ENCODE peak calls at places on chromosome 9, in six cellular contexts. W is neural progenitor cell, V is uterus, R is stomach, P is heart left ventricle, X is tibial artery. F is an unnamed sample.

GRCh38 chr9:38641985-38642864 is 21.8 kb upstream of the ANKRD18A start:
- DNase-seq in W (peak), V (no peak), R (peak), P (no peak), X (no peak), F (no peak)

GRCh38 chr9:33125871-33126822 is 41.0 kb downstream of the B4GALT1 start:
- DNase-seq in W (no peak), V (no peak), R (no peak), P (peak), X (no peak), F (no peak)

GRCh38 chr9:3746296-3747275 is 220.8 kb upstream of the RFX3 start:
- DNase-seq in W (no peak), V (no peak), R (no peak), P (no peak), X (peak), F (no peak)

GRCh38 chr9:116156621-116157314 is 3.2 kb downstream of the PAPPA start:
- DNase-seq in W (peak), V (peak), R (peak), P (peak), X (peak), F (peak)

GRCh38 chr9:107438211-107439030 is 51.1 kb downstream of the KLF4 start:
- DNase-seq in W (peak), V (no peak), R (no peak), P (no peak), X (no peak), F (no peak)

GRCh38 chr9:129962889-129963703 is 79.9 kb downstream of the FNBP1 start:
- DNase-seq in W (peak), V (no peak), R (peak), P (peak), X (peak), F (peak)

GRCh38 chr9:21465859-21466518 is 16.1 kb downstream of the IFNE start:
- DNase-seq in W (peak), V (no peak), R (no peak), P (no peak), X (no peak), F (no peak)

GRCh38 chr9:95491543-95492330 is 25.0 kb downstream of the PTCH1 start:
- DNase-seq in W (no peak), V (no peak), R (no peak), P (no peak), X (no peak), F (no peak)

GRCh38 chr9:38229123-38229829 is 160.2 kb upstream of the SHB start:
- DNase-seq in W (peak), V (no peak), R (no peak), P (no peak), X (no peak), F (no peak)

GRCh38 chr9:73079326-73079725 is 72.3 kb upstream of the ANXA1 start:
- DNase-seq in W (no peak), V (no peak), R (no peak), P (no peak), X (no peak), F (no peak)

GRCh38 chr9:101462558-101462957 is 27.0 kb upstream of the ALDOB start:
- DNase-seq in W (peak), V (no peak), R (no peak), P (no peak), X (no peak), F (no peak)

GRCh38 chr9:124297553-124297905 is 39.8 kb downstream of the NEK6 start:
- DNase-seq in W (peak), V (peak), R (peak), P (peak), X (peak), F (no peak)

GRCh38 chr9:129761293-129761900 is 8.6 kb upstream of the PTGES start:
- DNase-seq in W (no peak), V (peak), R (peak), P (peak), X (no peak), F (no peak)

GRCh38 chr9:72477862-72478564 is 43.4 kb upstream of the TMC1 start:
- DNase-seq in W (no peak), V (no peak), R (peak), P (no peak), X (no peak), F (no peak)

GRCh38 chr9:14346826-14347407 is 33.0 kb upstream of the NFIB start:
- DNase-seq in W (peak), V (no peak), R (no peak), P (peak), X (peak), F (no peak)

GRCh38 chr9:109428854-109429253 is 69.3 kb downstream of the PTPN3 start:
- DNase-seq in W (no peak), V (no peak), R (no peak), P (peak), X (no peak), F (no peak)

GRCh38 chr9:104287255-104287872 is 193.3 kb downstream of the SMC2 start:
- DNase-seq in W (no peak), V (no peak), R (no peak), P (no peak), X (no peak), F (no peak)

GRCh38 chr9:4301302-4301701 is 1.4 kb upstream of the GLIS3 start:
- DNase-seq in W (no peak), V (no peak), R (no peak), P (no peak), X (no peak), F (no peak)

GRCh38 chr9:20292002-20292401 is 330.3 kb downstream of the MLLT3 start:
- DNase-seq in W (no peak), V (no peak), R (no peak), P (no peak), X (no peak), F (no peak)

GRCh38 chr9:91837982-91838731 is 111.9 kb downstream of the ROR2 start:
- DNase-seq in W (no peak), V (peak), R (peak), P (peak), X (peak), F (no peak)

GRCh38 chr9:109903515-109904138 is 123.6 kb downstream of the PALM2AKAP2 start:
- DNase-seq in W (peak), V (peak), R (peak), P (peak), X (peak), F (no peak)

GRCh38 chr9:14164908-14165307 is 149.0 kb downstream of the NFIB start:
- DNase-seq in W (no peak), V (no peak), R (no peak), P (no peak), X (no peak), F (no peak)

GRCh38 chr9:122991370-122991830 is 42.1 kb upstream of the GPR21 start:
- DNase-seq in W (peak), V (peak), R (no peak), P (no peak), X (no peak), F (no peak)

GRCh38 chr9:4421847-4422246 is 68.4 kb upstream of the SLC1A1 start:
- DNase-seq in W (no peak), V (no peak), R (no peak), P (no peak), X (no peak), F (no peak)

GRCh38 chr9:134708672-134709038 is 67.1 kb downstream of the COL5A1 start:
- DNase-seq in W (no peak), V (no peak), R (no peak), P (peak), X (no peak), F (no peak)

GRCh38 chr9:113649054-113649453 is 185.5 kb downstream of the RGS3 start:
- DNase-seq in W (no peak), V (no peak), R (no peak), P (peak), X (peak), F (no peak)

GRCh38 chr9:128104171-128104618 is 23.3 kb downstream of the PTGES2 start:
- DNase-seq in W (no peak), V (no peak), R (peak), P (peak), X (no peak), F (no peak)

DNA sequence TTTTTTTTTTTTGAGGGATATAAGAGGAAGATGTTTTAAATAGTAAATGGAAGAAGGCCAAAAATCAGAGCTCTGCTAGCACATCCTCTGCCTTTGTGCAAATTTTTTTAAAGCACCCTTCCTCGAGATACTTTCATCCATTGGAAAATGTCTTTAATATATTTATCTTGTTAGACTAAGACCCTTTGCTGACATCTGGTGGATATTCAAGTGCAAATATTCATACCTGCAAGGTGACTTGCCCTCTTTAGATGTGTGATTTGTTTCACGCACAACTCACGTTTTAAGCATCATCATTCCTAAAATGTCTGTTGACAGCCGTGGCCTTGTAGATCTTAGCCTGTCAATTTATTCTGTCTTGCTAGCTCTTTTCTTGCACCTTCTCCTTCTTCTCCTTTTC is 258.5 kb downstream of the AGTPBP1 start:
- DNase-seq in W (no peak), V (no peak), R (no peak), P (no peak), X (no peak), F (no peak)
- TF ChIP-seq CTCF in W (peak), V (no peak), R (no peak), P (peak), X (no peak), F (no peak)

DNA sequence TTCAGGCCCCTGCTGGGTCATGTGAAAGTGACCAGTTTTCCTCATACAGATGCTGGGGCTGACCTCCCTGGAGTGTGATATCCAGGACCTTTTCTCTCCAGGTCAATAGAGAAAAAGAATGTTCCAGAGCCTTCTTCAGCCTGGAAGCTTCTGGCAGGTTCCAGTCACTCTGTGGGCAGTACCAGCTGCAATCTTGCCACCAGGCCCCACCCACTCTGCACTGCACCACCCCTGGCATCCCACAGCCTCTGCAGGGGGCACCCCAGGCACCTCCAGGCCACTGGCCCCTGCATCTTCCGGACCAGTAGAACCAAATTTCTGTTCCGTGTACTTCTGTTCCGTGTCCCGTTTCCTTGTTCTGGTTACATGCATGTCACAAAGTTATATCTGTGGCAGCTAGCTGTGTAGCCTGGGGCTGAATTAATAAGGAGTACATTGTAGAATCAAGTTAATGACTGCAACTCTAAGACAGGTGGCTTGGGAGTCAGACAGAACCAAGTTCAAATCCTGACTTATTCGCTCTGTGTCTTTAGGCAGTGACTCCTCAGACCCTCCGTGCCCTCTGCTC is 83.2 kb upstream of the ZBTB43 start:
- DNase-seq in W (no peak), V (no peak), R (no peak), P (no peak), X (no peak), F (no peak)
- H3K4me3 ChIP-seq in W (no peak), V (no peak), R (no peak), P (no peak), X (no peak), F (peak)

GRCh38 chr9:93994132-93994531 is 39.0 kb upstream of the BARX1 start:
- DNase-seq in W (no peak), V (no peak), R (no peak), P (no peak), X (no peak), F (no peak)

GRCh38 chr9:94002316-94003140 is 47.4 kb upstream of the BARX1 start:
- DNase-seq in W (peak), V (no peak), R (peak), P (no peak), X (no peak), F (no peak)

GRCh38 chr9:93992830-93993229 is 37.7 kb upstream of the BARX1 start:
- DNase-seq in W (no peak), V (no peak), R (no peak), P (no peak), X (no peak), F (no peak)

GRCh38 chr9:93996367-93996766 is 41.2 kb upstream of the BARX1 start:
- DNase-seq in W (no peak), V (no peak), R (no peak), P (no peak), X (no peak), F (no peak)

GRCh38 chr9:93996863-93997262 is 41.7 kb upstream of the BARX1 start:
- DNase-seq in W (peak), V (no peak), R (no peak), P (no peak), X (no peak), F (no peak)
- TF ChIP-seq CTCF in W (peak), V (no peak), R (no peak), P (no peak), X (no peak), F (no peak)

DNA sequence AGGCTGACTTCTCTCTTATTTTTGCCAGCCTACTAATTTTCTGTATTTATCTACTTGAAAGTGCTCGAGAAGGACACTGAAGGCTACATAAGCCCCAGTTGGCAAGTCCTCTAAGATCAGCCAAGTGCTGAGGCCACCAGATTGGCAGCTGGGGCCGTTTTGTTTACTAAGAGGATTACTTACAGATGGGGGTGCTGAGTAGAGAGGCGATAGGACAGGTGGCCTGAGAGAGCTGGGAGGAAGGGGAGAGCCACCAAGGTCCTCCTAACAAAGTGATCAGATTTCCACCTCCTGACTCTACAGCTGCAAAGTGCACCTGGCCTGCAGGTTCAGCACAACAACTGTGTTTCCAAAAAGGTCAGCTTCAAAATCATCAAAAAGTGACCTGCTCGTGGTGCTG is 32.9 kb downstream of the FRMD3 start:
- DNase-seq in W (peak), V (no peak), R (no peak), P (no peak), X (no peak), F (no peak)
- H3K4me3 ChIP-seq in W (no peak), V (no peak), R (no peak), P (no peak), X (no peak), F (no peak)

GRCh38 chr9:87336407-87336806 is 161.3 kb upstream of the DAPK1 start:
- DNase-seq in W (no peak), V (no peak), R (no peak), P (no peak), X (no peak), F (no peak)
- TF ChIP-seq CTCF in W (no peak), V (no peak), R (no peak), P (no peak), X (no peak), F (no peak)

GRCh38 chr9:89154218-89154617 is 24.4 kb downstream of the SHC3 start:
- DNase-seq in W (no peak), V (no peak), R (no peak), P (no peak), X (no peak), F (no peak)

GRCh38 chr9:89149726-89150125 is 28.9 kb downstream of the SHC3 start:
- DNase-seq in W (no peak), V (no peak), R (no peak), P (no peak), X (no peak), F (no peak)

GRCh38 chr9:89153187-89153586 is 25.4 kb downstream of the SHC3 start:
- DNase-seq in W (no peak), V (no peak), R (no peak), P (no peak), X (no peak), F (no peak)

GRCh38 chr9:89153618-89154017 is 25.0 kb downstream of the SHC3 start:
- DNase-seq in W (no peak), V (no peak), R (no peak), P (no peak), X (peak), F (no peak)

DNA sequence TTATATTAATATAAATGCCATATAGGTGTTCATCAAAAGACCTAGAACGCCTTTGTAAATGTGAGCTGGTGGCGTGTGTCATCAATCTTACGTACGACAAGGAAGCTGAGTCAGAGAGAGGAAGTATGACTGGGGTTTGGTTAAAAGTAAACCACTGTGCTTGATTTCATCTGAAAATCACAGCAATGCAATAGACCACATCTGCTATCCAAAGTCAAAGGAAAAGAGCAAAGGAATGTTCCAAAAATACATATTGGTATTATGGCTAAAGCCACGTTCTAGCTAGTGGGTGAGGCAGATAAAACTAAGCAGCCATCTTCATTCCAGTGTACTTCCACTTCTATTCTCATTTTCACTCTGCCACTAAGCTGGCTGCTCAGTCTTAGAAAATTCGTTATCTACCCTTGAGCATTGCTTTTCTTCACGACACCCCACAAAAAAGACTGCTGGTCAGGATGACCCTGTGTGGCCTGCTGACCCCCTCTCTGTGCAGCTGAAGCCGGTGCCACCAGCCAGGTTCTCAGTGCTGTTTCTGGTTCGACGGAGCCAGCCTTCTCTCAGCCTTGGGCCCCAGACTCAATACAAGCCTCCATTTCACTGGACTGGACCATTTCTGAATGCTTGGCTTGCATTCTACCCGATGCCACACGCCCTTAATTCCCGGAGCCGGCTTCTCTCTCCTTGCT is 23.8 kb downstream of the SHC3 start:
- DNase-seq in W (no peak), V (no peak), R (no peak), P (no peak), X (no peak), F (no peak)
- H3K4me3 ChIP-seq in W (no peak), V (no peak), R (no peak), P (no peak), X (no peak), F (no peak)

GRCh38 chr9:34988218-34989055 is 1.1 kb upstream of the DNAJB5 start:
- DNase-seq in W (peak), V (peak), R (no peak), P (peak), X (no peak), F (peak)
- TF ChIP-seq CTCF in W (peak), V (no peak), R (no peak), P (no peak), X (no peak), F (no peak)